ENCODE peak calls at places on chromosomes 11 and 22, in eight cellular contexts. L is T-helper 1 cell; Q is stimulated activated CD8-positive, alpha-beta memory T cell treated with anti-CD3 and anti-CD28 coated beads, Interleukin-4, amount 100 ng/mL, for 24 hours; M is suprapubic skin; Y is CD4-positive, CD25-positive, alpha-beta regulatory T cell; O is RWPE1; A is ELR; V is CD8-positive, alpha-beta memory T cell. T is an unnamed sample.

GRCh38 chr22:28024422-28024888 is 105.4 kb upstream of the PITPNB start:
- DNase-seq in L (no peak), Q (no peak), M (peak), Y (no peak), O (no peak), A (no peak), V (no peak), T (no peak)

GRCh38 chr11:95149659-95150294 is 60.1 kb downstream of the ENDOD1 start:
- DNase-seq in L (no peak), Q (no peak), M (peak), Y (no peak), O (peak), A (peak), V (no peak), T (peak)

GRCh38 chr11:78039919-78040671 is 17.0 kb upstream of the KCTD14 start:
- DNase-seq in L (no peak), Q (peak), M (peak), Y (no peak), O (peak), A (peak), V (no peak), T (no peak)

GRCh38 chr11:134071766-134072403 is 3.0 kb downstream of the JAM3 start:
- DNase-seq in L (no peak), Q (no peak), M (no peak), Y (no peak), O (no peak), A (no peak), V (no peak), T (no peak)

GRCh38 chr11:100009728-100010127 is 677.4 kb upstream of the ARHGAP42 start:
- DNase-seq in L (no peak), Q (no peak), M (no peak), Y (no peak), O (no peak), A (no peak), V (no peak), T (no peak)

GRCh38 chr22:27779650-27780049 is 21.9 kb downstream of the MN1 start:
- DNase-seq in L (no peak), Q (no peak), M (no peak), Y (no peak), O (no peak), A (no peak), V (no peak), T (no peak)

GRCh38 chr11:65968600-65969482 is 7.3 kb downstream of the SART1 start:
- DNase-seq in L (no peak), Q (no peak), M (no peak), Y (no peak), O (no peak), A (no peak), V (no peak), T (no peak)

GRCh38 chr11:32870676-32871075 is 21.9 kb upstream of the QSER1 start:
- DNase-seq in L (no peak), Q (peak), M (no peak), Y (no peak), O (no peak), A (peak), V (no peak), T (no peak)

GRCh38 chr11:124441519-124441918 is 4.0 kb downstream of the OR8B8 start:
- DNase-seq in L (no peak), Q (no peak), M (no peak), Y (no peak), O (no peak), A (no peak), V (no peak), T (no peak)

GRCh38 chr11:86999859-87000753 is 37.6 kb upstream of the TMEM135 start:
- DNase-seq in L (no peak), Q (no peak), M (no peak), Y (no peak), O (no peak), A (no peak), V (no peak), T (no peak)

GRCh38 chr22:33400061-33400840 is 342.1 kb upstream of the SYN3 start:
- DNase-seq in L (no peak), Q (no peak), M (no peak), Y (no peak), O (no peak), A (no peak), V (no peak), T (no peak)

GRCh38 chr11:92758216-92758615 is 211.2 kb upstream of the MTNR1B start:
- DNase-seq in L (no peak), Q (no peak), M (no peak), Y (no peak), O (no peak), A (no peak), V (no peak), T (no peak)

GRCh38 chr11:71927813-71928738 is at the start of gene XNDC1N:
- DNase-seq in L (peak), Q (peak), M (peak), Y (peak), O (peak), A (peak), V (peak), T (peak)

GRCh38 chr22:32528984-32529982 is 54.7 kb downstream of the FBXO7 start:
- DNase-seq in L (peak), Q (peak), M (peak), Y (peak), O (peak), A (peak), V (peak), T (peak)

GRCh38 chr11:9109858-9110731 is 18.7 kb upstream of the SCUBE2 start:
- DNase-seq in L (no peak), Q (no peak), M (no peak), Y (no peak), O (no peak), A (no peak), V (no peak), T (peak)

GRCh38 chr11:118933486-118933885 is 7.8 kb upstream of the BCL9L start:
- DNase-seq in L (no peak), Q (no peak), M (no peak), Y (no peak), O (no peak), A (no peak), V (no peak), T (no peak)

GRCh38 chr11:789951-790350 is at the start of gene CEND1:
- DNase-seq in L (no peak), Q (no peak), M (no peak), Y (no peak), O (no peak), A (peak), V (no peak), T (no peak)

GRCh38 chr11:65017927-65018326 is 4.0 kb downstream of the ARL2 start:
- DNase-seq in L (no peak), Q (no peak), M (no peak), Y (no peak), O (no peak), A (no peak), V (no peak), T (no peak)

GRCh38 chr11:133840479-133840941 is 4.8 kb downstream of the SPATA19 start:
- DNase-seq in L (no peak), Q (no peak), M (no peak), Y (no peak), O (no peak), A (no peak), V (no peak), T (no peak)

GRCh38 chr11:1556278-1557167 is 15.5 kb downstream of the DUSP8 start:
- DNase-seq in L (no peak), Q (no peak), M (peak), Y (no peak), O (no peak), A (no peak), V (no peak), T (no peak)

GRCh38 chr11:111438846-111439520 is 59.9 kb upstream of the POU2AF1 start:
- DNase-seq in L (no peak), Q (no peak), M (no peak), Y (no peak), O (no peak), A (no peak), V (no peak), T (no peak)

GRCh38 chr22:31829505-31829904 is 75.7 kb downstream of the DEPDC5 start:
- DNase-seq in L (no peak), Q (peak), M (no peak), Y (no peak), O (peak), A (peak), V (no peak), T (peak)